ENCODE peak calls at places on chromosome 13, in five cellular contexts. One of them, this sample, is unnamed.

GRCh38 chr13:114167445-114167844 is 11.6 kb upstream of the CFAP97D2 start:
- DNase-seq in tibial artery: peak
- DNase-seq in fibroblast of villous mesenchyme: no peak
- DNase-seq in CD8-positive, alpha-beta T cell: no peak
- DNase-seq in astrocyte of the cerebellum: no peak
- DNase-seq in this sample: no peak

GRCh38 chr13:75544681-75545333 is 4.8 kb upstream of the UCHL3 start:
- DNase-seq in tibial artery: no peak
- DNase-seq in fibroblast of villous mesenchyme: peak
- DNase-seq in CD8-positive, alpha-beta T cell: no peak
- DNase-seq in astrocyte of the cerebellum: no peak
- DNase-seq in this sample: no peak

GRCh38 chr13:24276310-24276709 is 33.1 kb upstream of the C1QTNF9 start:
- DNase-seq in tibial artery: no peak
- DNase-seq in fibroblast of villous mesenchyme: no peak
- DNase-seq in CD8-positive, alpha-beta T cell: no peak
- DNase-seq in astrocyte of the cerebellum: no peak
- DNase-seq in this sample: no peak

GRCh38 chr13:75749407-75749806 is 113.3 kb downstream of the LMO7 start:
- DNase-seq in tibial artery: peak
- DNase-seq in fibroblast of villous mesenchyme: no peak
- DNase-seq in CD8-positive, alpha-beta T cell: no peak
- DNase-seq in astrocyte of the cerebellum: no peak
- DNase-seq in this sample: no peak

GRCh38 chr13:60604058-60604457 is 207.0 kb downstream of the TDRD3 start:
- DNase-seq in tibial artery: no peak
- DNase-seq in fibroblast of villous mesenchyme: no peak
- DNase-seq in CD8-positive, alpha-beta T cell: no peak
- DNase-seq in astrocyte of the cerebellum: no peak
- DNase-seq in this sample: no peak

GRCh38 chr13:24208314-24208713 is 47.8 kb downstream of the SPATA13 start:
- DNase-seq in tibial artery: peak
- DNase-seq in fibroblast of villous mesenchyme: peak
- DNase-seq in CD8-positive, alpha-beta T cell: no peak
- DNase-seq in astrocyte of the cerebellum: peak
- DNase-seq in this sample: no peak

GRCh38 chr13:30110301-30111070 is 196.9 kb downstream of the KATNAL1 start:
- DNase-seq in tibial artery: no peak
- DNase-seq in fibroblast of villous mesenchyme: no peak
- DNase-seq in CD8-positive, alpha-beta T cell: no peak
- DNase-seq in astrocyte of the cerebellum: no peak
- DNase-seq in this sample: no peak

GRCh38 chr13:33908111-33908510 is 90.2 kb downstream of the RFC3 start:
- DNase-seq in tibial artery: no peak
- DNase-seq in fibroblast of villous mesenchyme: no peak
- DNase-seq in CD8-positive, alpha-beta T cell: no peak
- DNase-seq in astrocyte of the cerebellum: no peak
- DNase-seq in this sample: no peak

GRCh38 chr13:112532837-112533745 is 54.9 kb downstream of the TUBGCP3 start:
- DNase-seq in tibial artery: no peak
- DNase-seq in fibroblast of villous mesenchyme: no peak
- DNase-seq in CD8-positive, alpha-beta T cell: peak
- DNase-seq in astrocyte of the cerebellum: no peak
- DNase-seq in this sample: no peak

GRCh38 chr13:99033814-99034213 is 56.0 kb upstream of the DOCK9 start:
- DNase-seq in tibial artery: no peak
- DNase-seq in fibroblast of villous mesenchyme: peak
- DNase-seq in CD8-positive, alpha-beta T cell: no peak
- DNase-seq in astrocyte of the cerebellum: no peak
- DNase-seq in this sample: no peak

GRCh38 chr13:79385694-79386093 is 20.4 kb downstream of the RBM26 start:
- DNase-seq in tibial artery: no peak
- DNase-seq in fibroblast of villous mesenchyme: no peak
- DNase-seq in CD8-positive, alpha-beta T cell: no peak
- DNase-seq in astrocyte of the cerebellum: no peak
- DNase-seq in this sample: no peak

GRCh38 chr13:83943530-83944279 is 61.4 kb upstream of the SLITRK1 start:
- DNase-seq in tibial artery: no peak
- DNase-seq in fibroblast of villous mesenchyme: no peak
- DNase-seq in CD8-positive, alpha-beta T cell: no peak
- DNase-seq in astrocyte of the cerebellum: no peak
- DNase-seq in this sample: no peak

GRCh38 chr13:32047796-32048195 is 16.2 kb downstream of the FRY start:
- DNase-seq in tibial artery: no peak
- DNase-seq in fibroblast of villous mesenchyme: no peak
- DNase-seq in CD8-positive, alpha-beta T cell: no peak
- DNase-seq in astrocyte of the cerebellum: no peak
- DNase-seq in this sample: no peak

GRCh38 chr13:68173111-68173510 is 943.0 kb upstream of the PCDH9 start:
- DNase-seq in tibial artery: no peak
- DNase-seq in fibroblast of villous mesenchyme: no peak
- DNase-seq in CD8-positive, alpha-beta T cell: no peak
- DNase-seq in astrocyte of the cerebellum: peak
- DNase-seq in this sample: no peak

GRCh38 chr13:43878897-43879322 is 630 bp downstream of the CCDC122 start:
- DNase-seq in tibial artery: peak
- DNase-seq in fibroblast of villous mesenchyme: peak
- DNase-seq in CD8-positive, alpha-beta T cell: peak
- DNase-seq in astrocyte of the cerebellum: peak
- DNase-seq in this sample: peak

GRCh38 chr13:31962661-31963345 is 68.8 kb upstream of the FRY start:
- DNase-seq in tibial artery: no peak
- DNase-seq in fibroblast of villous mesenchyme: no peak
- DNase-seq in CD8-positive, alpha-beta T cell: no peak
- DNase-seq in astrocyte of the cerebellum: no peak
- DNase-seq in this sample: no peak

GRCh38 chr13:20826810-20827560 is 53.2 kb upstream of the EEF1AKMT1 start:
- DNase-seq in tibial artery: no peak
- DNase-seq in fibroblast of villous mesenchyme: no peak
- DNase-seq in CD8-positive, alpha-beta T cell: no peak
- DNase-seq in astrocyte of the cerebellum: no peak
- DNase-seq in this sample: no peak

GRCh38 chr13:23766199-23766771 is 122.9 kb downstream of the MIPEP start:
- DNase-seq in tibial artery: no peak
- DNase-seq in fibroblast of villous mesenchyme: no peak
- DNase-seq in CD8-positive, alpha-beta T cell: no peak
- DNase-seq in astrocyte of the cerebellum: no peak
- DNase-seq in this sample: no peak

GRCh38 chr13:20401958-20402856 is 123.5 kb downstream of the CRYL1 start:
- DNase-seq in tibial artery: no peak
- DNase-seq in fibroblast of villous mesenchyme: peak
- DNase-seq in CD8-positive, alpha-beta T cell: no peak
- DNase-seq in astrocyte of the cerebellum: no peak
- DNase-seq in this sample: no peak

GRCh38 chr13:75481176-75482069 is 546 bp downstream of the TBC1D4 start:
- DNase-seq in tibial artery: no peak
- DNase-seq in fibroblast of villous mesenchyme: no peak
- DNase-seq in CD8-positive, alpha-beta T cell: peak
- DNase-seq in astrocyte of the cerebellum: no peak
- DNase-seq in this sample: no peak

GRCh38 chr13:52010890-52011689 is at the start of gene ATP7B:
- DNase-seq in tibial artery: peak
- DNase-seq in fibroblast of villous mesenchyme: peak
- DNase-seq in CD8-positive, alpha-beta T cell: peak
- DNase-seq in astrocyte of the cerebellum: no peak
- DNase-seq in this sample: peak

GRCh38 chr13:19606152-19606551 is 27.3 kb upstream of the MPHOSPH8 start:
- DNase-seq in tibial artery: no peak
- DNase-seq in fibroblast of villous mesenchyme: peak
- DNase-seq in CD8-positive, alpha-beta T cell: no peak
- DNase-seq in astrocyte of the cerebellum: no peak
- DNase-seq in this sample: no peak

GRCh38 chr13:48979892-48980291 is 4.2 kb downstream of the FNDC3A start:
- DNase-seq in tibial artery: no peak
- DNase-seq in fibroblast of villous mesenchyme: no peak
- DNase-seq in CD8-positive, alpha-beta T cell: no peak
- DNase-seq in astrocyte of the cerebellum: no peak
- DNase-seq in this sample: no peak

GRCh38 chr13:33218020-33218419 is 67.5 kb downstream of the STARD13 start:
- DNase-seq in tibial artery: no peak
- DNase-seq in fibroblast of villous mesenchyme: no peak
- DNase-seq in CD8-positive, alpha-beta T cell: no peak
- DNase-seq in astrocyte of the cerebellum: no peak
- DNase-seq in this sample: no peak

GRCh38 chr13:49997935-49998334 is 1.1 kb downstream of the TRIM13 start:
- DNase-seq in tibial artery: no peak
- DNase-seq in fibroblast of villous mesenchyme: peak
- DNase-seq in CD8-positive, alpha-beta T cell: no peak
- DNase-seq in astrocyte of the cerebellum: no peak
- DNase-seq in this sample: no peak

GRCh38 chr13:97386832-97387486 is 47.0 kb upstream of the RAP2A start:
- DNase-seq in tibial artery: no peak
- DNase-seq in fibroblast of villous mesenchyme: no peak
- DNase-seq in CD8-positive, alpha-beta T cell: peak
- DNase-seq in astrocyte of the cerebellum: no peak
- DNase-seq in this sample: peak

GRCh38 chr13:101416181-101417042 is at the start of gene NALCN:
- DNase-seq in tibial artery: no peak
- DNase-seq in fibroblast of villous mesenchyme: peak
- DNase-seq in CD8-positive, alpha-beta T cell: no peak
- DNase-seq in astrocyte of the cerebellum: no peak
- DNase-seq in this sample: peak

GRCh38 chr13:63364159-63364558 is 1948.5 kb upstream of the PCDH20 start:
- DNase-seq in tibial artery: no peak
- DNase-seq in fibroblast of villous mesenchyme: no peak
- DNase-seq in CD8-positive, alpha-beta T cell: no peak
- DNase-seq in astrocyte of the cerebellum: no peak
- DNase-seq in this sample: no peak

GRCh38 chr13:51437550-51438127 is 15.2 kb downstream of the INTS6 start:
- DNase-seq in tibial artery: no peak
- DNase-seq in fibroblast of villous mesenchyme: no peak
- DNase-seq in CD8-positive, alpha-beta T cell: no peak
- DNase-seq in astrocyte of the cerebellum: no peak
- DNase-seq in this sample: no peak

GRCh38 chr13:42320375-42320787 is 48.4 kb downstream of the AKAP11 start:
- DNase-seq in tibial artery: no peak
- DNase-seq in fibroblast of villous mesenchyme: no peak
- DNase-seq in CD8-positive, alpha-beta T cell: no peak
- DNase-seq in astrocyte of the cerebellum: no peak
- DNase-seq in this sample: no peak

DNA sequence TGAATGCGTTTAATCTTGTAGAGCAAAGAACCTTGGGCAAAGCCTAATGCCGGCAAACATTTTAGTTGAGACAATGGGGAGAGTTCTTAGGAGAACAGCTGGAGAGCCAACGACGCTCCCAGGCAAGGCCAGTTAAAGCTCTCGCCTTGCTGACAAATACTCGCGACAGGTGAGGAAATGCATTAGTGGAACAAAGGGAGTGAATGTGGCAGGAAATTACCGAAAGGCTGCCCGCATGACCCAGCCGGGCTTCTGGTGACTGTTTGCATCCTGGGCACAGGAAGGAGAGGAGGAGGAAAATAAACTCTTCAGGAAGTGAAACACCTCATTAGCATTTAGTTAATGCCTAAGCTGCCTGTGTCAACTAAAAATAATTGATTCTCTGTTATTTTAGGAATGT is 74.6 kb downstream of the SHISA2 start:
- DNase-seq in tibial artery: no peak
- DNase-seq in fibroblast of villous mesenchyme: no peak
- DNase-seq in CD8-positive, alpha-beta T cell: no peak
- DNase-seq in astrocyte of the cerebellum: no peak
- DNase-seq in this sample: no peak
- H3K4me3 ChIP-seq in tibial artery: no peak
- H3K4me3 ChIP-seq in fibroblast of villous mesenchyme: no peak
- H3K4me3 ChIP-seq in CD8-positive, alpha-beta T cell: no peak
- H3K4me3 ChIP-seq in astrocyte of the cerebellum: no peak
- H3K4me3 ChIP-seq in this sample: no peak

GRCh38 chr13:27004866-27005265 is 166.7 kb downstream of the USP12 start:
- DNase-seq in tibial artery: no peak
- DNase-seq in fibroblast of villous mesenchyme: no peak
- DNase-seq in CD8-positive, alpha-beta T cell: no peak
- DNase-seq in astrocyte of the cerebellum: no peak
- DNase-seq in this sample: no peak

GRCh38 chr13:27007166-27007565 is 164.4 kb downstream of the USP12 start:
- DNase-seq in tibial artery: no peak
- DNase-seq in fibroblast of villous mesenchyme: no peak
- DNase-seq in CD8-positive, alpha-beta T cell: no peak
- DNase-seq in astrocyte of the cerebellum: no peak
- DNase-seq in this sample: no peak

GRCh38 chr13:27005556-27005955 is 166.1 kb downstream of the USP12 start:
- DNase-seq in tibial artery: no peak
- DNase-seq in fibroblast of villous mesenchyme: no peak
- DNase-seq in CD8-positive, alpha-beta T cell: no peak
- DNase-seq in astrocyte of the cerebellum: no peak
- DNase-seq in this sample: peak

GRCh38 chr13:27006519-27007161 is 165.0 kb downstream of the USP12 start:
- DNase-seq in tibial artery: no peak
- DNase-seq in fibroblast of villous mesenchyme: peak
- DNase-seq in CD8-positive, alpha-beta T cell: no peak
- DNase-seq in astrocyte of the cerebellum: no peak
- DNase-seq in this sample: peak

DNA sequence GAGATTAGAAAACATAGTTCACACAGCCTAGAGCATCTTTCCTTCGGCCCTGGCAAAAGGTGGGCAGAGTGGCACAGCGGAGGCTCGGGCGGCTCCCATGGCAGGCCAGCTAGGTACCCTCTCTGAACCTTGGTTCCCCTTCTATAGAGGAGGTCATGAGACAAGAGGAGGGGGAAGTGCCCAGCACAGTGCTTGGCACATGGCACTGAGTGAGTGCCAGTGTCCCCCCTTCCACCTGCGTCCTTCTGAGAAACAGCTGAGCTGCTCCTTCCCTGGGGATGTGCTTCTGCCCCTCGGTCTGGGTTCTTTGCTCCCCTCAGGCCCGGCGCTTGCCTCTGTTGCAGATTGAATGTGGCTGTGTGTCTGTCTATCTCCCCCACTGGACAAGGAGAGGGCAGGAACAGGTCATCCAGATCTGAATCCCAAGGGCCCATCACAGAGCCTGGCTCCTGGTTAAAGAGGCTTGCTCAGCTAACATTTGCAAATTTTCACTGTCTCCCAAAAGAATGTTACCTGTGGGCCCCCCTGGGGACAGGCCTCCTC is 165.6 kb downstream of the USP12 start:
- DNase-seq in tibial artery: no peak
- DNase-seq in fibroblast of villous mesenchyme: no peak
- DNase-seq in CD8-positive, alpha-beta T cell: no peak
- DNase-seq in astrocyte of the cerebellum: no peak
- DNase-seq in this sample: no peak
- H3K4me3 ChIP-seq in tibial artery: peak
- H3K4me3 ChIP-seq in fibroblast of villous mesenchyme: no peak
- H3K4me3 ChIP-seq in CD8-positive, alpha-beta T cell: no peak
- H3K4me3 ChIP-seq in astrocyte of the cerebellum: no peak
- H3K4me3 ChIP-seq in this sample: peak

DNA sequence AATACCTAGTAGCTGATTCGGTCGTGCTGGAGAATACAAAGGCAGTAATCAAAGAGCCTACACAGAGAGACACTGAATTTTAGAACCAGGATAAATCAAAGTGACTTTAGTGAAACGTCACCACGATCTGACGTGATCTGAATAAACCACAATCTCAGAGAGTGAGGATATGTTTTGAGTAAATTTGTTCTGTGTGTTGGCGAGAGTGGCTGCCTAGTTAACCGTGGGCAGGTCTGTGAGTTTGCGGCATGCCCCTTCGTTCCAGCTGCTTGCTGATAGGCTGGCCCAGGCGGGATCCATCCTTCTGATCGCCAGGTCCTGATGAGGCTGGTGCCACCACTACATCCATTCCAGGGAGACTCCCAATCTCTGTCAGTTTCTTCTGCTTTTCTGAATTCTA is 40.4 kb downstream of the LRCH1 start:
- DNase-seq in tibial artery: no peak
- DNase-seq in fibroblast of villous mesenchyme: no peak
- DNase-seq in CD8-positive, alpha-beta T cell: peak
- DNase-seq in astrocyte of the cerebellum: no peak
- DNase-seq in this sample: no peak
- H3K4me3 ChIP-seq in tibial artery: no peak
- H3K4me3 ChIP-seq in fibroblast of villous mesenchyme: no peak
- H3K4me3 ChIP-seq in CD8-positive, alpha-beta T cell: no peak
- H3K4me3 ChIP-seq in astrocyte of the cerebellum: no peak
- H3K4me3 ChIP-seq in this sample: no peak

GRCh38 chr13:37059848-37060192 is 332 bp upstream of the SUPT20H start:
- DNase-seq in tibial artery: no peak
- DNase-seq in fibroblast of villous mesenchyme: no peak
- DNase-seq in CD8-positive, alpha-beta T cell: no peak
- DNase-seq in astrocyte of the cerebellum: no peak
- DNase-seq in this sample: no peak
- H3K4me3 ChIP-seq in tibial artery: peak
- H3K4me3 ChIP-seq in fibroblast of villous mesenchyme: peak
- H3K4me3 ChIP-seq in CD8-positive, alpha-beta T cell: peak
- H3K4me3 ChIP-seq in astrocyte of the cerebellum: peak
- H3K4me3 ChIP-seq in this sample: peak